ENCODE peak calls at places on chromosomes 13 and 19, in eight cellular contexts. A, M, U, B, C, F, N and D are unnamed samples.

GRCh38 chr19:17488593-17489391 is 18.5 kb downstream of the SLC27A1 start:
- DNase-seq in N (peak), A (no peak), M (peak), U (peak), F (peak), C (peak), B (peak), D (peak)

GRCh38 chr19:14450168-14450874 is 17.2 kb downstream of the PKN1 start:
- DNase-seq in M (peak), C (peak), U (peak), F (peak), N (peak), A (no peak), B (peak), D (peak)

GRCh38 chr19:29844891-29845575 is 33.2 kb downstream of the CCNE1 start:
- DNase-seq in M (peak), U (peak), F (peak), A (peak), C (peak), N (peak), B (peak), D (peak)

GRCh38 chr13:99105160-99105559 is 95.5 kb upstream of the UBAC2 start:
- DNase-seq in N (no peak), U (no peak), C (no peak), B (no peak), A (no peak), M (no peak), F (no peak), D (no peak)

GRCh38 chr13:66405908-66406802 is 824.0 kb downstream of the PCDH9 start:
- DNase-seq in C (peak), N (no peak), A (no peak), M (no peak), F (no peak), U (no peak), B (no peak), D (peak)

GRCh38 chr13:79621902-79622301 is 140.9 kb downstream of the NDFIP2 start:
- DNase-seq in C (no peak), F (no peak), B (no peak), M (no peak), U (no peak), N (no peak), A (no peak), D (no peak)

GRCh38 chr19:31511098-31511497 is 161.9 kb upstream of the TSHZ3 start:
- DNase-seq in F (no peak), M (no peak), N (no peak), U (no peak), B (no peak), C (no peak), A (no peak), D (no peak)

GRCh38 chr13:52158629-52159158 is 703 bp downstream of the NEK3 start:
- DNase-seq in B (peak), A (no peak), M (no peak), C (peak), U (peak), F (no peak), N (no peak), D (peak)

GRCh38 chr19:41233748-41234240 is 14.8 kb downstream of the AXL start:
- DNase-seq in C (no peak), A (no peak), M (no peak), N (no peak), F (no peak), B (no peak), U (no peak), D (no peak)

GRCh38 chr19:41616785-41617621 is 9.9 kb downstream of the CEACAM4 start:
- DNase-seq in B (no peak), U (peak), A (no peak), N (peak), M (peak), F (peak), C (peak), D (peak)

GRCh38 chr19:5926641-5927438 is 12.8 kb downstream of the CAPS start:
- DNase-seq in B (no peak), M (peak), N (no peak), U (no peak), A (peak), F (no peak), C (peak), D (no peak)

GRCh38 chr13:54361460-54361859 is 1332.8 kb downstream of the OLFM4 start:
- DNase-seq in A (no peak), F (no peak), N (no peak), B (no peak), U (no peak), C (no peak), M (no peak), D (no peak)

GRCh38 chr13:23509781-23510543 is 60.2 kb upstream of the TNFRSF19 start:
- DNase-seq in U (no peak), A (no peak), N (no peak), C (peak), F (no peak), M (no peak), B (no peak), D (no peak)

GRCh38 chr13:32902898-32903297 is 113.3 kb upstream of the KL start:
- DNase-seq in N (no peak), C (peak), F (no peak), U (no peak), M (no peak), A (peak), B (peak), D (peak)